ENCODE peak calls at places on chromosomes 6 and 20, in nine cellular contexts. E is Panc1, V is A549, U is HepG2, W is HCT116, J is K562, Q is GM12878, H is GM23338, O is SK-N-SH. X is an unnamed sample.

GRCh38 chr20:59831024-59831900 is 102.2 kb downstream of the SYCP2 start:
- DNase-seq in W (no peak), E (no peak), V (no peak), J (no peak), U (no peak), Q (peak; percentile 8), H (peak; percentile 21), O (peak; percentile 10), X (no peak)

GRCh38 chr6:40957616-40958492 is 81.2 kb downstream of the UNC5CL start:
- DNase-seq in O (no peak), J (no peak), E (no peak), V (peak; percentile 87), H (no peak), W (peak; percentile 24), U (peak; percentile 88), Q (no peak), X (no peak)

GRCh38 chr20:48959902-48960550 is 38.5 kb downstream of the ARFGEF2 start:
- DNase-seq in Q (no peak), O (no peak), V (no peak), W (no peak), H (no peak), U (no peak), J (no peak), E (no peak), X (peak; percentile 30)

GRCh38 chr6:166870602-166871208 is 85.6 kb downstream of the RNASET2 start:
- DNase-seq in H (no peak), E (no peak), J (peak; percentile 16), O (no peak), Q (no peak), W (no peak), V (no peak), U (no peak), X (no peak)

GRCh38 chr20:8187740-8188139 is 55.7 kb downstream of the PLCB1 start:
- DNase-seq in O (no peak), H (no peak), W (no peak), U (no peak), Q (no peak), V (no peak), E (no peak), J (no peak), X (no peak)

GRCh38 chr20:47165376-47165865 is 191.1 kb downstream of the ZMYND8 start:
- DNase-seq in W (no peak), J (no peak), V (no peak), O (no peak), E (no peak), Q (no peak), U (peak; percentile 47), H (no peak), X (no peak)

GRCh38 chr20:10286356-10286755 is 67.7 kb downstream of the SNAP25 start:
- DNase-seq in V (no peak), H (no peak), W (no peak), O (no peak), J (no peak), U (no peak), Q (no peak), E (no peak), X (no peak)

GRCh38 chr6:47413752-47414516 is 63.7 kb upstream of the CD2AP start:
- DNase-seq in Q (peak; percentile 60), W (peak; percentile 41), J (peak; percentile 85), V (peak; percentile 73), U (peak; percentile 64), E (peak; percentile 61), O (peak; percentile 45), H (peak; percentile 77), X (peak; percentile 28)

DNA sequence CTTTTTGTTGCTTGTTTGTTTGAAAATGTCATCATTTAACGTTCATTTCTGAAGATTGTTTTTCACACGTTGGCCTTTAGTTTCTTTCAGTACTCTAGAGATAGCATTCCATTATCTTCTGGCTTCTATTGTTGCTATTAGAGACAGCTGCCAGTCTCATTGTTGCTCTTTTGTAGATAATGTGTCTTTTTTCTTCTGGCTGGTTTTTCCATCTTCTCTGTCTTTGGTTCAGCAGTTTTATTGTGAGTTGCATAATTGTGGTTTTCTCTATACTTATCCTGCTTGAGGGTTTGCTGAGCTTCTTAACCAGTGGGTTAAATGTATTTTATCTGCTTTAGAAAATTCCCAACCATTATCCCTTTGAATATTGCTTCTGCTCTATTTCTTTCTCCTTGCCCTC is 23.2 kb upstream of the AIG1 start:
- DNase-seq in Q (no peak), U (no peak), W (no peak), V (no peak), J (no peak), O (no peak), H (no peak), E (no peak), X (no peak)
- TF ChIP-seq REST in Q (no peak), U (no peak), W (no peak), V (no peak), J (no peak), O (no peak), H (no peak), E (no peak), X (no peak)

GRCh38 chr6:134174790-134175531 is 122.5 kb upstream of the SLC2A12 start:
- DNase-seq in H (peak; percentile 92), J (peak; percentile 95), V (peak; percentile 85), W (peak; percentile 73), U (peak; percentile 87), O (peak; percentile 90), E (peak; percentile 59), Q (peak; percentile 50), X (peak; percentile 84)

GRCh38 chr6:134175532-134176282 is 123.3 kb upstream of the SLC2A12 start:
- DNase-seq in H (peak; percentile 63), V (peak; percentile 70), U (peak; percentile 43), Q (no peak), O (peak; percentile 49), E (no peak), W (peak; percentile 29), J (peak; percentile 70), X (no peak)

GRCh38 chr6:134173007-134173690 is 120.7 kb upstream of the SLC2A12 start:
- DNase-seq in Q (no peak), O (no peak), J (no peak), E (no peak), V (no peak), U (no peak), H (no peak), W (no peak), X (no peak)

GRCh38 chr6:134172020-134172766 is 119.8 kb upstream of the SLC2A12 start:
- DNase-seq in V (no peak), W (no peak), Q (no peak), U (no peak), H (no peak), J (no peak), O (no peak), E (no peak), X (no peak)

DNA sequence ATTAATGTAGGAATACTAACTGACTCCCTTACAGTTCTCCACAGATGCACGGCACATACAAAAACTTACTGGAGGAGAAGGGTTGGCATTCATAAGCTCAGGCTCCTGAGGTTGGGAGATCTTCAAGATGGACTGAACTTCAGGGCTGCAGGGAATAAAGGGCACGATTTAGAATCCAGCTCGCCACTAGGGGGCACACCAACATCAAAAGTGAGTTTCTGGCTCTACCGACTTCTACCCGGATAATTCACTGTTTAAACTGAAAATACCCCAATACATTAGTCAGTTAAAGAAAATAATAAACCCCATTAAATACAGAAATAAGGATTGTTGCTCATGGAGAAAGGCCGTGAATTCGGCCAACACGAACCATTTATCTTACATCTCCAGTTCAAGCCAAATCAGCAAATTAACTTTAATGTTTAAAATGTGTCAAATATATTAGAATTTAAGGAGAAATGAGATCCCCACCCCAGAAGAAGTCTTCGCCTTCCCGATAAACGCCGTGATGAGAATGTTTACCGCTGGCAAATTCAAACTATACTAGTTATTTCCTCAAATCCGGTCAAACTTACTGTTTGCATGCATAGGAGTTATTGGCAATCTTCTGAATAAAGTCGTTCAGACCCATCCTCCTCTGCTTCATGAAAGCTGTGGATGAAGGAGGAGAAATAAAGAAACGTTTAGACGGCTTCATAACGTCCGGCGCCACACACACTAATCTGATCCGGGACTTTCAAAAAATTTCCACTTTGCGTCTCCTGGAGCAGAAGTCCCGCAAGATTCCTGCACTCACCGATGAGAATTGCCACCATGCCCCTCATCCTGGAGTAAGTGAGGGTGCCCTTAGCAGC is 121.7 kb upstream of the SLC2A12 start:
- DNase-seq in W (peak; percentile 76), O (peak; percentile 67), E (peak; percentile 77), U (peak; percentile 79), H (peak; percentile 92), Q (peak; percentile 54), J (peak; percentile 89), V (peak; percentile 82), X (peak; percentile 74)
- TF ChIP-seq REST in W (no peak), O (no peak), E (no peak), U (peak; percentile 41), H (no peak), Q (no peak), J (no peak), V (no peak), X (no peak)

GRCh38 chr20:6636209-6637159 is 131.0 kb upstream of the BMP2 start:
- DNase-seq in U (peak; percentile 63), Q (no peak), E (no peak), H (peak; percentile 66), W (no peak), O (peak; percentile 2), J (peak; percentile 1), V (peak; percentile 47), X (peak; percentile 1)
- TF ChIP-seq REST in U (no peak), Q (no peak), E (no peak), H (no peak), W (no peak), O (no peak), J (no peak), V (no peak), X (no peak)

GRCh38 chr6:5201271-5201670 is 59.5 kb downstream of the LYRM4 start:
- DNase-seq in J (no peak), W (no peak), E (no peak), V (no peak), O (no peak), Q (no peak), H (no peak), U (no peak), X (no peak)

GRCh38 chr6:5197084-5197483 is 63.7 kb downstream of the LYRM4 start:
- DNase-seq in H (no peak), O (no peak), J (no peak), E (no peak), W (no peak), Q (no peak), U (no peak), V (no peak), X (no peak)

GRCh38 chr6:5202941-5203340 is 57.8 kb downstream of the LYRM4 start:
- DNase-seq in O (no peak), U (peak; percentile 52), V (no peak), E (no peak), Q (no peak), J (no peak), W (no peak), H (no peak), X (no peak)

GRCh38 chr6:5202206-5202605 is 58.5 kb downstream of the LYRM4 start:
- DNase-seq in H (no peak), W (no peak), J (no peak), U (peak; percentile 36), O (no peak), E (no peak), V (no peak), Q (no peak), X (no peak)

DNA sequence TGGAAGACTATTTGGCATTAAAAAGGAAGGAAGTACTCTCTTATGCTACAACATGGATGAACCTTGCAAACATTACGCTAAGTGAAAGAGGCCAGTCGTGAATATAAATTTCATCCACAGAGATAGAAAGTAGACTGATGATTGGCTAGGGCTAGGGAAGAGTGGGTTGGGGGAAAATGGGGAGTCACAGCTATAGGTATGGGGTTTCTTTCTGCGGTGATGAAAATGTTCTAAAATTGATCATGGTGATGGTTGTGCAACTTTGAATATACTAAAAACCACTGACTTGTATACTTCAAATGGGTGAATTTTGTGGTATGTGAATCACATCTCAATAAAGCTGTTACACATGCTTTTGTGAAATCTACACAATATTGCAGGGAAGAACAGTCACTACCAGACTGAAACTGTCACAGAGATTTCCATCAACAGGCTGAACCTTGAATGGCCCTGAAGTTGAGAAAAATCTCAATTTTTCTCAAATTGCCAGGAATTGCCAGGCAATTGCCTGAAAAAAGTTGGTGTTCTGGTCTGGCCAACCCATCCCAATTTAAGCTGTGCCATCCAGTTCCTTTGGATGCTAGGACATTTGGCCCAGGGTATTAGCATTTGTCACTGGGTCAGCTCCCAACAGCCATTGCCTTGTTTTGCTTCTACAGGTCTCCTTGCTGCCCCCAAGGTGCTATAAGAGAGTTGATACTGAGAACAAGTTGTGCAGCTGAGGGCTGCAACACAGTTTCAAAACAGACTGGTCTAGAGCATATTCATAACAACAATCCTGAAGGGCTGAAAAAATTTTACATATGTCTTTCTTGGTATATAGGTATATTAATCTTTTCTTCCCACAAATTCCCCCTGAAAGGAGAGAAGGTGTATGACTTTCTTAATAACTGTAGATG is 61.3 kb downstream of the LYRM4 start:
- DNase-seq in J (no peak), Q (no peak), O (no peak), W (no peak), U (no peak), E (no peak), V (no peak), H (no peak), X (no peak)
- TF ChIP-seq REST in J (no peak), Q (no peak), O (no peak), W (no peak), U (no peak), E (no peak), V (no peak), H (no peak), X (no peak)